ENCODE peak calls at places on chromosomes 7 and 10, in ten cellular contexts. A is esophagus squamous epithelium, G is ovary, R is thyroid gland, B is uterus, D is tibial nerve, N is transverse colon, C is gastrocnemius medialis, U is IMR-90, V is suprapubic skin. W is an unnamed sample.
A peak's percentile ranks its signal among the peaks of the same experiment; 100 is the strongest.

GRCh38 chr7:30728591-30729100 is 23.3 kb upstream of the INMT start:
- DNase-seq in A (no peak), G (no peak), R (no peak), B (no peak), D (no peak), N (no peak), C (no peak), U (no peak), V (no peak), W (no peak)

GRCh38 chr7:47669178-47669878 is 87.4 kb upstream of the TNS3 start:
- DNase-seq in A (peak; percentile 14), G (peak; percentile 55), R (peak; percentile 99), B (peak; percentile 78), D (peak; percentile 63), N (peak; percentile 73), C (peak; percentile 93), U (peak; percentile 96), V (peak; percentile 90), W (peak; percentile 80)

GRCh38 chr7:80142853-80143580 is 8.4 kb downstream of the GNAI1 start:
- DNase-seq in A (no peak), G (no peak), R (no peak), B (no peak), D (no peak), N (no peak), C (no peak), U (no peak), V (no peak), W (no peak)

GRCh38 chr7:73504017-73504416 is 18.1 kb downstream of the BAZ1B start:
- DNase-seq in A (no peak), G (no peak), R (no peak), B (no peak), D (no peak), N (no peak), C (no peak), U (no peak), V (peak; percentile 35), W (no peak)

GRCh38 chr7:28990200-28990960 is 32.2 kb upstream of the TRIL start:
- DNase-seq in A (no peak), G (no peak), R (peak; percentile 8), B (peak; percentile 42), D (peak; percentile 52), N (no peak), C (peak; percentile 64), U (no peak), V (peak; percentile 82), W (no peak)

GRCh38 chr7:26531926-26532325 is 240.3 kb downstream of the SNX10 start:
- DNase-seq in A (no peak), G (no peak), R (no peak), B (no peak), D (no peak), N (no peak), C (no peak), U (no peak), V (no peak), W (no peak)

GRCh38 chr7:22061781-22062180 is 116.1 kb upstream of the CDCA7L start:
- DNase-seq in A (no peak), G (no peak), R (no peak), B (no peak), D (no peak), N (no peak), C (no peak), U (no peak), V (no peak), W (no peak)

GRCh38 chr10:62817120-62817762 is 1.1 kb upstream of the EGR2 start:
- DNase-seq in A (peak; percentile 6), G (peak; percentile 65), R (peak; percentile 67), B (peak; percentile 59), D (peak; percentile 31), N (peak; percentile 58), C (peak; percentile 38), U (peak; percentile 28), V (no peak), W (peak; percentile 46)

GRCh38 chr7:150451097-150451793 is 815 bp downstream of the GIMAP8 start:
- DNase-seq in A (no peak), G (no peak), R (peak; percentile 20), B (no peak), D (peak; percentile 40), N (peak; percentile 57), C (peak; percentile 45), U (no peak), V (no peak), W (peak; percentile 44)

GRCh38 chr7:149666360-149666905 is 107.0 kb downstream of the ZNF467 start:
- DNase-seq in A (no peak), G (no peak), R (no peak), B (no peak), D (no peak), N (no peak), C (no peak), U (no peak), V (no peak), W (no peak)

GRCh38 chr10:79435271-79436065 is 10.0 kb downstream of the ZCCHC24 start:
- DNase-seq in A (no peak), G (peak; percentile 73), R (peak; percentile 64), B (peak; percentile 70), D (no peak), N (no peak), C (peak; percentile 36), U (peak; percentile 28), V (peak; percentile 82), W (no peak)

GRCh38 chr10:128086003-128086863 is 40.0 kb downstream of the MKI67 start:
- DNase-seq in A (no peak), G (no peak), R (no peak), B (no peak), D (no peak), N (no peak), C (no peak), U (no peak), V (peak; percentile 60), W (no peak)

GRCh38 chr10:128084991-128085390 is 41.2 kb downstream of the MKI67 start:
- DNase-seq in A (no peak), G (no peak), R (no peak), B (no peak), D (no peak), N (no peak), C (no peak), U (no peak), V (peak; percentile 24), W (peak; percentile 21)

GRCh38 chr10:128087146-128087883 is 38.9 kb downstream of the MKI67 start:
- DNase-seq in A (no peak), G (no peak), R (no peak), B (no peak), D (no peak), N (no peak), C (no peak), U (no peak), V (peak; percentile 16), W (no peak)

GRCh38 chr10:128091636-128092210 is 34.5 kb downstream of the MKI67 start:
- DNase-seq in A (no peak), G (no peak), R (no peak), B (no peak), D (no peak), N (no peak), C (no peak), U (no peak), V (no peak), W (no peak)

DNA sequence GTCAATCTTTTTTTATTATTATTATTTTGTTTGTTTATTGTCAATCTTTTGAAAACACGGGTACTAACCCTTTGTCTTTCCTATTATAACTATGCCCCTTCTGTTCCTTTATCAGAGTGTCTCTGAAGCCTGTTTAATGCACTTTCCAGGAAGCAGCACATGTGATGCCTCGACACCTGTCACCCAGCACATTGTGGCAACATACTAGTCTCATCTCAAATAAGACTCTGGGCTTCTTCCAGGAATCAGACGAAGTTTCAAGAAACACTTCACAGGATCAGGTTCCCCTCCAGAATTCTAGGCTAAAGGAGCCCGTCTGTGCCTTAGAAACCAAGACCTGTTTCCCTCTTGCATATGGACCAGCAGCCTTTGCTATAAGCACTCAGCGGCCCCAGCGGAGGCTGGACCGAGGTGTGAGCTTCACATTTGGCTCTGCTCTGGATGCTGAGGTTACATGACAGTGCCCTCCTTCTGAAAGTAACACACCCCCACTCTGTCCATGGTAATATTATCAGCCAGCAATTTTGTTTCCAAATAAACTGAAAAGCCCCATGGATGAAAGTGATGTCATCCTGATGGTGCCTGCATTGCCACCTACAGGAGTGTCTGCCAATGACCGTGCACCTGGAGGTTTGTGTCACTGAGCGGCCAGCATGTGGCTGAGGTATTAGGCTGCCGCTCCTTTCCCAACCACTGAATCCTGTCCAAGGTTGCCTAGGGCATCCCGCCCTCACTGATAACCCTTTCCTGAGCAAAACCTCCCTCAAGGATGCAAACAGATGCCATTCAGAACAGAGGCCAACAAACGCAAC is 38.1 kb downstream of the MKI67 start:
- DNase-seq in A (no peak), G (no peak), R (no peak), B (no peak), D (no peak), N (no peak), C (no peak), U (no peak), V (peak; percentile 76), W (no peak)
- TF ChIP-seq CTCF in A (no peak), G (no peak), R (no peak), B (no peak), D (no peak), N (no peak), C (no peak), U (no peak), V (no peak), W (no peak)

GRCh38 chr10:68950598-68950997 is 5.4 kb upstream of the DDX21 start:
- DNase-seq in A (no peak), G (no peak), R (no peak), B (no peak), D (no peak), N (no peak), C (no peak), U (no peak), V (no peak), W (no peak)
- TF ChIP-seq POLR2A in A (no peak), G (no peak), R (no peak), B (no peak), D (no peak), N (no peak), C (no peak), U (no peak), V (no peak), W (no peak)

DNA sequence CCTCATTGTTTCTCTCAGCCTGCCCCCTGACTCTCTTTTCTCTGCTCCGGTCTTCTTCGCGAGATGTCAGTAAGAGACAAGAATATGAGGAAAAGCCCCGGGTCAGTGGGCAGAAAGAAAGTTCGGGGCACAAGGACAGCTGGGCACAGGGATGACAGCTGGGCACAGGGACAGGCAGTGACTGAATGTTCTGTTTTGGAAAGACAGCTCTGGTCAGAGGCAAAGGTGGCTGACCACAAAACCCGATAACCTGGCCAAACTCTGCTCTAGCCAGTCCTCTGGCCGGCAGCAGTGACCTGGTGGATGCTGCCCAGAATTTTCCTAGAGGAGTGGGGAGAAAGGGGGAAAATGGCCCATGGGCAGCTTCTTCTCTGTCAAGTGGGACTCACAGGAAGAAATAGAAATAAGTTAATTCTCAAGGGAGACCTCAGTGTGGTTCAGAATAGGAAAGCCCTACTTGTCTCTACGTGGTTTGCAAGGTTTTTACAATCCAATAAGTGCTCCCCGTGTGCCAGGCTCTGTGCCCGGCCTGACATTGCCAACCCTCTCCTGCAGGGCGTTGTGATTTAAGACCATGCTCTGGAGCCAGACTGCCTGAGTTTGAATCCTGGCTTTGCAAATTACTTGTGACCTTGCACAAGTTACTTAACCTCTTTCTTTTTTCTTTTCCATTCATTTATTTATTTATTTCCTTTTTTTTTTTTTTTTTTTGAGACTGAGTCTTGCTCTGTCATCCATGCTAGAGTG is 110.6 kb upstream of the ZNF716 start:
- DNase-seq in A (no peak), G (no peak), R (no peak), B (no peak), D (no peak), N (no peak), C (peak; percentile 48), U (no peak), V (no peak), W (peak; percentile 73)
- H3K9me3 ChIP-seq in A (no peaks in the 10 kb centered on the region), G (no peaks in the 10 kb centered on the region), R (no peaks in the 10 kb centered on the region), B (no peaks in the 10 kb centered on the region), D (no peaks in the 10 kb centered on the region), N (no peaks in the 10 kb centered on the region), C (no peaks in the 10 kb centered on the region), U (peaks cover 31% of the 10 kb centered on the region), V (peaks cover 25% of the 10 kb centered on the region), W (no peaks in the 10 kb centered on the region)

GRCh38 chr7:100192951-100193350 is 15.2 kb downstream of the STAG3 start:
- DNase-seq in A (no peak), G (no peak), R (no peak), B (no peak), D (no peak), N (no peak), C (no peak), U (no peak), V (no peak), W (no peak)
- TF ChIP-seq CTCF in A (no peak), G (no peak), R (no peak), B (no peak), D (no peak), N (no peak), C (no peak), U (no peak), V (no peak), W (no peak)

W was measured in adrenal gland.